ENCODE peak calls at places on chromosomes 16 and 17, in six cellular contexts. C is H9, W is neuronal stem cell, J is H1, E is IMR-90, R is trophoblast cell. X is an unnamed sample.

GRCh38 chr17:31754239-31754945 is 104.7 kb downstream of the COPRS start:
- DNase-seq in J (no peak), C (no peak), E (peak; percentile 99), W (no peak), R (peak; percentile 90), X (peak; percentile 93)

GRCh38 chr17:37384560-37385160 is 8.9 kb downstream of the C17orf78 start:
- DNase-seq in J (no peak), R (no peak), C (no peak), W (no peak), E (no peak), X (no peak)

GRCh38 chr17:28086519-28086918 is 44.0 kb downstream of the NLK start:
- DNase-seq in J (no peak), W (no peak), E (peak; percentile 50), R (no peak), C (no peak), X (no peak)

GRCh38 chr16:84514874-84515835 is 10.7 kb upstream of the MEAK7 start:
- DNase-seq in W (no peak), E (no peak), C (no peak), R (peak; percentile 57), J (no peak), X (no peak)

GRCh38 chr16:51982715-51983680 is 563.9 kb downstream of the TOX3 start:
- DNase-seq in J (peak; percentile 52), C (peak; percentile 42), W (peak; percentile 66), R (peak; percentile 7), E (peak; percentile 78), X (peak; percentile 78)

GRCh38 chr16:85248269-85248668 is 136.0 kb upstream of the CIBAR2 start:
- DNase-seq in E (no peak), R (no peak), W (no peak), J (no peak), C (no peak), X (no peak)

GRCh38 chr17:73342057-73342522 is 30.3 kb upstream of the CDC42EP4 start:
- DNase-seq in W (peak; percentile 78), C (peak; percentile 96), J (peak; percentile 78), R (no peak), E (peak; percentile 88), X (peak; percentile 85)

GRCh38 chr17:73591278-73592078 is 52.8 kb downstream of the SDK2 start:
- DNase-seq in R (no peak), J (no peak), C (no peak), W (no peak), E (no peak), X (no peak)

GRCh38 chr16:9159839-9160550 is 68.6 kb downstream of the HAPSTR1 start:
- DNase-seq in E (peak; percentile 66), C (peak; percentile 90), R (peak; percentile 69), J (peak; percentile 90), W (peak; percentile 63), X (peak; percentile 67)

GRCh38 chr17:28333083-28333746 is 2.1 kb downstream of the IFT20 start:
- DNase-seq in E (peak; percentile 53), W (no peak), R (no peak), J (no peak), C (no peak), X (peak; percentile 22)

GRCh38 chr17:17379197-17379991 is 76.2 kb downstream of the NT5M start:
- DNase-seq in J (no peak), W (no peak), E (peak; percentile 36), C (no peak), R (peak; percentile 17), X (peak; percentile 67)

GRCh38 chr16:66639091-66639885 is 34.8 kb downstream of the CMTM3 start:
- DNase-seq in W (no peak), E (no peak), J (no peak), R (peak; percentile 92), C (no peak), X (no peak)

GRCh38 chr16:89295915-89296314 is 78.4 kb downstream of the ZNF778 start:
- DNase-seq in C (no peak), R (no peak), J (no peak), E (no peak), W (no peak), X (no peak)

GRCh38 chr16:75919664-75920063 is 193.4 kb upstream of the CPHXL start:
- DNase-seq in C (no peak), J (no peak), W (no peak), R (no peak), E (peak; percentile 42), X (no peak)

GRCh38 chr16:84618428-84619102 is 687 bp upstream of the COTL1 start:
- DNase-seq in R (peak; percentile 87), C (peak; percentile 92), J (peak; percentile 80), E (peak; percentile 98), W (peak; percentile 52), X (peak; percentile 97)

GRCh38 chr17:39709319-39709997 is 9.6 kb downstream of the ERBB2 start:
- DNase-seq in J (no peak), W (no peak), E (no peak), C (no peak), R (no peak), X (no peak)
- H4K91ac ChIP-seq in J (no peak overlapping the region), W (peak overlapping the region; percentile 32), E (no peak overlapping the region), C (no peak overlapping the region), R (no peak overlapping the region), X (no peak overlapping the region)

DNA sequence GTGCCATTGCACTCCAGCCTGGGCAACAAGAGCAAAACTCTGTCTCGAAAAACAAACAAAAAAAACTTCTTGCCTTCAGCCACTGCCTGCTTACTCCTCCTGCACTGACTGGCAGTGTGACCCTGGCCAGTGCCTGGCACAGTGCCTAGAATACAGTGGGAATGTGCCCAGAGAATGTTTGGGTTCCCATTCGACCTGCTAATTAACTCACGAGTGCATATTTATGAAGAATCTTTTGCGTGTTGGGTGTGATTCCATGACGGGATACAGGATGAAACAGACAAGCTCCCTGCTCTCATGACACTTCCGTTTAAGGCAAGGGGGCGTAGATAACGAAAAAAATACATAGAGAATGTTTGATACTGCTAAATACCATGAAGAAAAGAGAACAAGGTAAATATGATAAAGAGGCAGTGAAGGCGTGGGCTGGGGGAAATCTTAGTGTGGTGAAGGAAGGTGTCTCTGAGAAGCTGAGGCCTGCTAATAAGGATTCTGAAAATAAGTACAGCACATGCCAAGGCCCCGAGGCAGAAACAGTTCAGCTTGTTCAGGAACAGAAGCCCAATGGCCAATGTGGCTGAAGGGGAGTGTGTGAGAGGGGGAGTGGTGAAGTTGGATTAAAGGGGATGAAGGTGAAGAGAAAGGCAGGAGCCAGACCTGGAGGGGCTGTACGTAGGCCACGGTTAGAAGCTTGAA is 4.3 kb downstream of the ABI3 start:
- DNase-seq in E (no peak), C (no peak), W (no peak), J (no peak), R (no peak), X (no peak)
- H3K9ac ChIP-seq in E (no peak overlapping the region), C (no peak overlapping the region), W (no peak overlapping the region), J (no peak overlapping the region), R (no peak overlapping the region), X (no peak overlapping the region)

DNA sequence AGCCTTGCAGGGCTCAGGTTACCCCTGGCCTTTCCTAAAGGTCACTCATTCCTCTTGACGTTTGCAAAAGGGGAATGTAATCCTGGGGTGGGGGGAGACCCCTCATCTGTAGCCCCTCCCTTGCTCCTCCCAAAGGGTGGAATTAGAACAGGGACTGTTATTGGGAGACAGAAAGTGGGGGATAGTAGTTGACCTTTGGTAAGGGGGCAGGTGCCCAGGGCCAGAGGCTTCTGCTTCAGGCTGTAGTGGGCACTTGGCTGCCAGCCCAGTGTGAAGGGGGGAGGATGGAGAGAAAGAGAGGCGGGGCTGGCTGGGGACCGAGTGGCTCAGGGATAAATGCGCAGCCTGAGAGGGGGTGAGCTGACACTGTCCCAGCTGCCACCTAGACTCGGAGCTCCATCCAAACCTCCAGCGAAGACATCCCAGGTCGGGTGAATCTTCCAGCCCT is at the start of gene ENO3:
- DNase-seq in C (peak; percentile 68), R (no peak), E (no peak), W (peak; percentile 76), J (peak; percentile 68), X (no peak)
- H3K23ac ChIP-seq in C (no peak within 1 kb of the TSS), R (no peak within 1 kb of the TSS), E (peak within 1 kb of the TSS; percentile 91), W (peak within 1 kb of the TSS; percentile 86), J (no peak within 1 kb of the TSS), X (peak within 1 kb of the TSS; percentile 95)

GRCh38 chr16:3076577-3076976 is 11.1 kb downstream of the IL32 start:
- DNase-seq in E (no peak), J (no peak), R (no peak), W (no peak), C (no peak), X (no peak)
- H4K91ac ChIP-seq in E (no peak overlapping the region), J (no peak overlapping the region), R (no peak overlapping the region), W (no peak overlapping the region), C (no peak overlapping the region), X (no peak overlapping the region)

GRCh38 chr17:13346592-13346991 is 255.1 kb downstream of the HS3ST3A1 start:
- DNase-seq in W (no peak), C (no peak), J (no peak), E (no peak), R (no peak), X (no peak)
- H3K9ac ChIP-seq in W (no peak overlapping the region), C (no peak overlapping the region), J (no peak overlapping the region), E (peak overlapping the region; percentile 48), R (no peak overlapping the region), X (peak overlapping the region; percentile 83)

DNA sequence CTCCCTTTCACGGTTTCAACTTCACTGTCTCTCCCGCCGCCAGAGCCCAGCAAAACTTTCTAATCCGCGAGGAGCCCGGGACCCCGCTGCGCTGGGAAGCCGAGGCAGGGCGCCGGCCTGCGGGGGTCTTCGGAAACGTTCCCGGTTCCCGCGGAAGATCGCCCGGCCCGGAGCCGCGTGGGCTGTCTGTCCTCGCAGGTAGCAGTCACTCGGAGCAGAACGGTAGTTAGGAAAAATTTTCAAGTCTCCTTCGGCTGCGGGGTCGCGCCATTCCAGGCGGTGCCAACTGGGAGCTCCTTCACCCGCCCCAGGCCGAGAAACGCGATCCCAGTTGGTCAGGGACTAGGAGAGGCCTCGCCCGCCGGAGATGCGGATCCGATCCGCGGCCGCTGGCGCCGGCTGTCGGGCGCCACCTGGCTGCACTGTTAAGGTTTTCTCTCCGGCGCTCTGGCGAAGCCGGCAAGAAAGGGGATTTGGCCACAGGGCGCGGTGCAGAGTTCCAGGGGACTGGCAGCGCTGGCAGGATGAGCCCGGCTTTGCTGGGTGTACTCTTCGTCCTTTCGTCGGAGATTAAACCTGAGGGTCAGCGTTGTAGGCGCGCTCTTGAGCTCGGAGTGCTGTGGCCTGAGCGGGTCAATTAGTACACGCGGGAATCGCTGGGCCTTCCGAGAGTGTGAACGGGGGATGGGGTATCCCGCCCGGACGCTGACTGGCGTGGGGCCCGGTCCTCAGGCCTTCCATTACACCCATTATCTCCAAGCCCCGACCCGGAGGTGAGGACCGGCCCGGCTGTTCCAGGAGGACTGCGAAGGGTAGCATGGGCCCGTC is 135.4 kb downstream of the KCNJ12 start:
- DNase-seq in C (peak; percentile 95), J (peak; percentile 85), E (peak; percentile 75), R (peak; percentile 67), W (peak; percentile 75), X (peak; percentile 77)
- H3K23ac ChIP-seq in C (no peak overlapping the region), J (no peak overlapping the region), E (no peak overlapping the region), R (no peak overlapping the region), W (peak overlapping the region; percentile 5), X (no peak overlapping the region)

DNA sequence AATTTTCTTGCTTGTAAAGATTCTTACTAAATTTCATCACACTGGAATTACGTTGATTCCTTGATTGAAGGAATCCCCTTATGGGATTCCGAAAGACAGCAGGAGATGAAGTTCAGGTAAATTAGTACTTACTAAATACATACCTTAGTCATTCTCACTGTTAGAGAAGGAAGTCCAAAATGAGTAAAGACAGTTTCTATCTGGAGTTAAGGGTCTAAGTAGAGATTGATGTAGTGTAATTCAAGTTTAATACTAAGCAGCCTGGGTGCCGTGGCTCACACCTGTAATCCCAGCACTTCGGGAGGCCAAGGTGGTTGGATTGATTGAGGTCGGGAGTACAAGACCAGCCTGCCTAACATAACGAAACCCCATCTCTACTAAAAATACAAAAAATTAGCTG is 9.6 kb downstream of the DDX42 start:
- DNase-seq in C (no peak), J (no peak), W (no peak), R (no peak), E (no peak), X (no peak)
- H4K91ac ChIP-seq in C (no peak overlapping the region), J (no peak overlapping the region), W (no peak overlapping the region), R (no peak overlapping the region), E (no peak overlapping the region), X (no peak overlapping the region)

X was measured in mesenchymal stem cell.